ENCODE peak calls at places on chromosomes 11 and 22, in five cellular contexts. P is AG04450, E is transverse colon, T is upper lobe of right lung, L is neuronal stem cell. H is an unnamed sample. For H3K9me3, the result is how much of the 10 kb centered on the place peaks cover.

GRCh38 chr11:98793276-98793675 is 227.5 kb upstream of the CNTN5 start:
- DNase-seq in P (no peak), E (no peak), T (no peak), L (no peak), H (peak)

GRCh38 chr22:46754110-46754799 is 8.2 kb upstream of the TBC1D22A start:
- DNase-seq in P (peak), E (peak), T (peak), L (no peak), H (peak)

GRCh38 chr11:16891170-16891569 is 123.0 kb downstream of the PLEKHA7 start:
- DNase-seq in P (no peak), E (no peak), T (no peak), L (no peak), H (no peak)

GRCh38 chr11:34644669-34645406 is 23.9 kb downstream of the EHF start:
- DNase-seq in P (peak), E (no peak), T (no peak), L (no peak), H (no peak)

GRCh38 chr11:61707574-61707973 is 27.4 kb downstream of the DAGLA start:
- DNase-seq in P (no peak), E (peak), T (no peak), L (no peak), H (no peak)

GRCh38 chr22:20080445-20080775 is 369 bp downstream of the DGCR8 start:
- DNase-seq in P (no peak), E (peak), T (peak), L (peak), H (peak)

GRCh38 chr22:19891350-19892248 is 36.9 kb upstream of the GNB1L start:
- DNase-seq in P (peak), E (no peak), T (no peak), L (peak), H (no peak)

GRCh38 chr22:33896801-33897620 is 23.3 kb downstream of the LARGE1 start:
- DNase-seq in P (no peak), E (no peak), T (no peak), L (no peak), H (no peak)

GRCh38 chr11:96215094-96215782 is 127.8 kb downstream of the MAML2 start:
- DNase-seq in P (no peak), E (peak), T (no peak), L (no peak), H (no peak)

GRCh38 chr11:45993438-45994064 is 71.1 kb downstream of the LARGE2 start:
- DNase-seq in P (no peak), E (peak), T (no peak), L (no peak), H (no peak)

GRCh38 chr11:35787626-35788025 is 125.1 kb downstream of the TRIM44 start:
- DNase-seq in P (no peak), E (no peak), T (no peak), L (no peak), H (no peak)

GRCh38 chr11:117823941-117824420 is 563 bp downstream of the FXYD2 start:
- DNase-seq in P (no peak), E (peak), T (peak), L (no peak), H (no peak)

GRCh38 chr11:36774603-36775002 is 176.6 kb upstream of the RAG2 start:
- DNase-seq in P (no peak), E (no peak), T (no peak), L (no peak), H (no peak)

GRCh38 chr22:29309332-29310064 is 3.0 kb downstream of the GAS2L1 start:
- DNase-seq in P (no peak), E (peak), T (no peak), L (no peak), H (peak)

GRCh38 chr11:92211576-92212167 is 12.9 kb upstream of the FAT3 start:
- DNase-seq in P (peak), E (no peak), T (no peak), L (peak), H (no peak)

GRCh38 chr11:35723493-35724284 is 61.1 kb downstream of the TRIM44 start:
- DNase-seq in P (no peak), E (no peak), T (no peak), L (no peak), H (no peak)

GRCh38 chr11:57800444-57801184 is 39.0 kb downstream of the CTNND1 start:
- DNase-seq in P (peak), E (no peak), T (no peak), L (peak), H (no peak)

GRCh38 chr22:30866216-30866615 is 102.4 kb downstream of the MORC2 start:
- DNase-seq in P (no peak), E (no peak), T (peak), L (no peak), H (no peak)

GRCh38 chr11:2772544-2773031 is 72.8 kb upstream of the KCNQ1OT1 start:
- DNase-seq in P (peak), E (peak), T (no peak), L (no peak), H (no peak)

GRCh38 chr22:33894036-33894435 is 26.2 kb downstream of the LARGE1 start:
- DNase-seq in P (no peak), E (no peak), T (no peak), L (no peak), H (no peak)

GRCh38 chr22:20015971-20016733 is 471 bp downstream of the ARVCF start:
- DNase-seq in P (no peak), E (peak), T (peak), L (no peak), H (no peak)

GRCh38 chr11:37984991-37985390 is 1387.0 kb upstream of the RAG2 start:
- DNase-seq in P (no peak), E (no peak), T (no peak), L (no peak), H (no peak)

GRCh38 chr22:24506802-24507438 is 11.8 kb downstream of the UPB1 start:
- DNase-seq in P (no peak), E (no peak), T (no peak), L (no peak), H (no peak)
- H3K4me3 ChIP-seq in P (no peak), E (no peak), T (no peak), L (no peak), H (no peak)

DNA sequence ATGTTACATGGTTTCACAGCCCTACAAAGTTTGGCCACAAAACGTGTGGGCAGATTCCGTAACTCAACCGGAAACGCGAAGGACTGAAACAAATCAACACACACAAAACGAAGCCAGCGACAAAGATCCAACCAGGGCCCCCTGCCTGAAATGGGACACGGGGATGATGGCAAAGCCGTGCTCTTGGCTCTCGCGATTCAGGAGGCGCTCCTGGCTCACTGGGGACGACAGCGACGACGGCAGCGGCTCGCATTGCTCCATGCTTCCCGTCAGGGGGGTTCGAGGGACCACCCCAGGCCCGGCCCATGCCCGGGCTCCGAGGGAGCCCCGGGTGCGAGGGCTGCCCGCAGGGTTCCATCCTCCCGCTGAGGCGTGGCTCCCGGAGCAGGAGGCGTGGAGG is 4786.8 kb upstream of the OR11H1 start:
- DNase-seq in P (no peak), E (no peak), T (no peak), L (no peak), H (no peak)
- H3K9me3 ChIP-seq in P (under half), E (under half), T (under half), L (under half), H (under half)

GRCh38 chr11:66883021-66883968 is 26.4 kb downstream of the LRFN4 start:
- DNase-seq in P (no peak), E (peak), T (peak), L (peak), H (no peak)
- H3K4me3 ChIP-seq in P (no peak), E (peak), T (peak), L (no peak), H (peak)

GRCh38 chr22:22883090-22883727 is 4.4 kb upstream of the IGLL5 start:
- DNase-seq in P (no peak), E (no peak), T (no peak), L (no peak), H (no peak)
- H3K9me3 ChIP-seq in P (under half), E (under half), T (under half), L (under half), H (under half)

GRCh38 chr22:37545703-37546435 is 14.4 kb upstream of the CDC42EP1 start:
- DNase-seq in P (peak), E (peak), T (peak), L (peak), H (peak)
- H3K4me3 ChIP-seq in P (peak), E (peak), T (peak), L (peak), H (peak)

DNA sequence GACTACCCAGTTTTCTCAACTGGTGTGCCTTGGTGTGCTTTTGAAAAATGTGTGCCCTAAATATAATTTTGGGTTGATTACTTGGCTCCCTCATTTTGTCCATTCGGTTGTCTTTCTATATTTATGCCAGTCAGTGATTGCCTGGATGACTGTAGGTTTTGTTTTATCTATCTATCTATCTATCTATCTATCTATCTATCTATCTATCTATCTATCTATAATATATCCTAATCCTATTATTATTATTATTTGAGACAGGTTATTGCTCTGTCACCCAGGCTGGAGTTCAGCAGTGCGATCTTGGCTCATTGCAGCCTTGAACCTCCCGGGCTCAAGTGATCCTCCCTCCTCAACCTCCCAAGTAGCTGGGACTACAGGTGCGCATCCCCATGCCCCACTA is 111.4 kb upstream of the GRK3 start:
- DNase-seq in P (no peak), E (no peak), T (no peak), L (no peak), H (no peak)
- H3K9me3 ChIP-seq in P (under half), E (under half), T (under half), L (under half), H (under half)

DNA sequence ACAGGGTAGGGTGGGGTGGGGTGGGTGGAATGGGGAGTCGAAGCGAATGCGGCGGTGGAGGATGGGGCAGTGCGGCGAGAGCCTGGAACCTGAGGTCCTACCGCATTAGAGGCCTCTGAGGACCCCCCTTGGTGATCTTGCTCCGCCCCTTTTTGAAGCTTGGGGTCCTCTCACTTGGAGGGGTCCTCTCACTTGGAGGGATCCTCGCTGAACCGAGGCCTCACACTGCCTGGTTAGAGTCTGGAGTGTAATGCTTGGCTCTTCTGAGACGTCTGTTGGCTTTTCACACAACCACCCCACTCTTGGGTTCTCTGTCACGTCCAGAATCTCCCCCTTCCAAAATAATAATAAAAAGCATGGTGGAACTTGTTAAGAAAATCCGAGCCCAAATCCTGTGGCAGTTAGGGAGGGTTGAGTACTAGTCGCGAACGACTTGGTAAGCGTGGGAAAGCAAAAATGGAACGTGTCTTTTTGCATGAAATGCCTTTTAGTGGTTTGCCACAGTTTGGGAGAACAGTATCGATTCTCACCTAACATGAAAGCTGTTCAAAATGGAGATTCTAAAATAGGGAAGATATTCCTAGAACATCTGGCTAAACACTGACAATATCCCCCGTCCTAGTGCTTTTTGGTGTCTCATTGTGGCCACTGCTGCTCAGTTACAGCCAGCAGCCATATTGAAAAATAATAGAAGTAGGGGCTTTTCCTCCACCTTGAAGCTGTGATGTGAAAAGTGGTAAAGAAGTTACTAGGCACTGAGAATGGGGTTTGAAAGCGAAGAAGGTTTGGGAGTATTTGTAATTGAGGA is 821 bp downstream of the RBX1 start:
- DNase-seq in P (no peak), E (no peak), T (no peak), L (no peak), H (no peak)
- H3K4me3 ChIP-seq in P (peak), E (peak), T (peak), L (peak), H (peak)

DNA sequence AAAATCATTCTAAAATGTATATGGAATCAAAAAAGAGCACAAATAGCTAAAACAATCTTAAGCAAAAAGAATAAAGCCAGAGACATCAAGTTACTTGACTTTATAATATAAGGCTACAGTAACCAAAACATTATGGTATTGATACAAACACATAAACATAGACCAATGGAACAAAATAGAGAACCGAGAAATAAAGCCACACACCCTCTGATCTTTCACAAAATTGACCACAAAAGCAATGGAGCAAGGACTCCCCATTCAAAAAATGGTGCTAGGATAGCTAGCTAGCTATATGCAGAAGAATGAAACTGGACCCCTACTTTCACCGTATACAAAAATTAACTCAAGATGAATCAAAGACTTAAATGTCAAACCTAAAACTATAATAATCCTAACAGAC is 43.2 kb downstream of the GLYATL2 start:
- DNase-seq in P (no peak), E (no peak), T (no peak), L (no peak), H (no peak)
- H3K9me3 ChIP-seq in P (under half), E (under half), T (under half), L (under half), H (under half)

DNA sequence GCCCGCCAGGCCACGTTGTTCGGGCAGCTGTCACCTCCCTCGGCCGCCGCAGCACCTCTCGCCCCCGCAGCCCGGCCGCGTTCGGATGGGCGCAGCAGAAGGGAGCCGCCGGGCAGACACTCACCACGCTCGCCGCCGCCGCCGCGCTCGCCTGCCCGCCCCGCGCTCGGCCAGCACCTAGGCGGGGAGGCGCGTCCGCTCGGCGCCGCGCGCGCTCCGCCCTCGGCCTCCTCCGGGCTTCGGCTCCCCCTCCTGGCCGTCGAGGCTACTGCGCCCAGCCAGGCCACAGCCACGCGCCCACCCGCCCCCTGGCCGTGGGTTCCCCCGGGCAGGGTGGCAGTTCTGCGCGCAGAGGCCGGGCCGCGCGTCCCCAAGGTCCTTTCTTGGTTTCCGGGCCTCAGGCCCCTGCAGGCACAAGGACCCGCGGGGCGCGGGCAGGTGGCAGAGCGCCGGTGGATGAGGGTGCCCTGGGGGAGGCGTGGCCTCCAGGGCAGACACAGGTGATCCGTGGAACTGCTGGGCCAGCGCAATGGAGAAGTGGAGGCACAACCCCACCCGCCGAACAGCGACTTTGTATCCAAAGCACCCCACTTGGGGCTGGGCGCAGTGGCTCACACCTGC is at the start of gene SLC25A22:
- DNase-seq in P (no peak), E (peak), T (peak), L (peak), H (peak)
- H3K4me3 ChIP-seq in P (peak), E (peak), T (peak), L (peak), H (peak)